ENCODE peak calls at places on chromosomes 16 and 17, in four cellular contexts. W is naive thymus-derived CD8-positive, alpha-beta T cell; U is activated naive CD8-positive, alpha-beta T cell treated with anti-CD3 and anti-CD28 coated beads, Interleukin-2, amount 50 U/mL, for 24 hours; D is GM13977. N is an unnamed sample.

GRCh38 chr16:86545927-86546637 is 9.0 kb downstream of the MTHFSD start:
- DNase-seq in D (no peak), W (no peak), U (no peak), N (no peak)

GRCh38 chr17:17555906-17556305 is 35.6 kb downstream of the PEMT start:
- DNase-seq in U (no peak), W (no peak), D (no peak), N (no peak)

GRCh38 chr17:55845385-55845784 is 94.5 kb downstream of the PCTP start:
- DNase-seq in W (no peak), U (peak), D (peak), N (peak)

GRCh38 chr16:67661101-67661661 is 421 bp downstream of the PARD6A start:
- DNase-seq in U (no peak), D (no peak), W (peak), N (no peak)

GRCh38 chr17:72135546-72136325 is 14.9 kb downstream of the SOX9 start:
- DNase-seq in W (no peak), U (no peak), D (no peak), N (no peak)

GRCh38 chr16:17578921-17579876 is 108.4 kb upstream of the XYLT1 start:
- DNase-seq in D (peak), U (peak), W (peak), N (no peak)

GRCh38 chr16:88052661-88053060 is 101.4 kb downstream of the BANP start:
- DNase-seq in U (no peak), W (no peak), D (no peak), N (no peak)

GRCh38 chr17:55285340-55286301 is 20.9 kb downstream of the HLF start:
- DNase-seq in U (no peak), W (no peak), D (no peak), N (peak)

GRCh38 chr17:45296003-45296832 is 20.6 kb downstream of the MAP3K14 start:
- DNase-seq in U (no peak), D (no peak), W (peak), N (no peak)

GRCh38 chr17:40491486-40491885 is 9.9 kb downstream of the TNS4 start:
- DNase-seq in D (no peak), W (no peak), U (no peak), N (no peak)

GRCh38 chr17:5730373-5730772 is 146.1 kb upstream of the NLRP1 start:
- DNase-seq in D (no peak), U (no peak), W (no peak), N (no peak)

GRCh38 chr16:84278333-84278732 is 16.3 kb upstream of the WFDC1 start:
- DNase-seq in W (no peak), U (no peak), D (no peak), N (no peak)

GRCh38 chr17:39175695-39176093 is 9.7 kb upstream of the ARL5C start:
- DNase-seq in W (no peak), U (no peak), D (no peak), N (no peak)

GRCh38 chr16:22077700-22078313 is 14.5 kb upstream of the VWA3A start:
- DNase-seq in W (peak), D (peak), U (peak), N (no peak)

N was measured in cardiac septum.